ENCODE peak calls at places on chromosome 10, in eight cellular contexts. Z is GM13977, U is astrocyte of the spinal cord, B is AG09309, Q is WTC11, N is chondrocyte, F is psoas muscle, S is glutamatergic neuron. H is an unnamed sample.

GRCh38 chr10:10662720-10663467 is 354.8 kb upstream of the CELF2 start:
- DNase-seq in U (no peak), B (no peak), Q (no peak), Z (no peak), S (no peak), N (no peak), F (no peak), H (no peak)

GRCh38 chr10:125661942-125662515 is 20.9 kb downstream of the TEX36 start:
- DNase-seq in Q (no peak), N (no peak), U (peak; percentile 89), Z (no peak), B (peak; percentile 93), F (no peak), S (no peak), H (peak; percentile 92)

GRCh38 chr10:5817322-5818047 is 4.3 kb upstream of the GDI2 start:
- DNase-seq in N (no peak), Z (peak; percentile 34), Q (no peak), S (no peak), B (no peak), U (no peak), F (no peak), H (no peak)

GRCh38 chr10:98331888-98332287 is 63.9 kb upstream of the LOXL4 start:
- DNase-seq in Z (no peak), Q (peak; percentile 62), N (no peak), S (no peak), B (no peak), F (no peak), U (no peak), H (no peak)

GRCh38 chr10:64430690-64431323 is 909.6 kb downstream of the REEP3 start:
- DNase-seq in B (no peak), F (no peak), Z (no peak), S (peak; percentile 64), U (peak; percentile 1), Q (peak; percentile 68), N (no peak), H (no peak)

GRCh38 chr10:110005716-110006115 is 2.1 kb upstream of the ADD3 start:
- DNase-seq in B (peak; percentile 79), N (no peak), Z (no peak), U (peak; percentile 67), F (peak; percentile 18), Q (no peak), S (peak; percentile 43), H (peak; percentile 82)

GRCh38 chr10:112275512-112276245 is 7.5 kb upstream of the TECTB start:
- DNase-seq in S (no peak), U (no peak), Q (no peak), F (no peak), N (no peak), Z (no peak), B (no peak), H (no peak)

GRCh38 chr10:126041804-126042231 is 145.5 kb downstream of the FANK1 start:
- DNase-seq in U (peak; percentile 55), Q (peak; percentile 34), B (no peak), F (peak; percentile 74), N (no peak), Z (peak; percentile 93), S (peak; percentile 57), H (no peak)

GRCh38 chr10:128823201-128823600 is 643.8 kb upstream of the MGMT start:
- DNase-seq in U (no peak), B (no peak), N (no peak), Z (no peak), S (no peak), F (no peak), Q (no peak), H (no peak)

GRCh38 chr10:95261926-95262325 is 28.9 kb downstream of the PDLIM1 start:
- DNase-seq in F (no peak), S (no peak), Z (no peak), B (no peak), U (no peak), Q (no peak), N (no peak), H (no peak)

GRCh38 chr10:50604049-50604640 is 19.6 kb downstream of the SGMS1 start:
- DNase-seq in N (no peak), Z (no peak), U (no peak), B (no peak), F (no peak), S (no peak), Q (no peak), H (no peak)
- TF ChIP-seq CTCF in N (no peak), Z (no peak), U (no peak), B (no peak), F (no peak), S (no peak), Q (no peak), H (no peak)

GRCh38 chr10:103276941-103277712 is at the start of gene INA:
- DNase-seq in F (no peak), B (no peak), S (peak; percentile 92), Q (peak; percentile 82), Z (peak; percentile 75), U (peak; percentile 29), N (no peak), H (no peak)
- TF ChIP-seq CTCF in F (no peak), B (no peak), S (peak; percentile 20), Q (no peak), Z (peak; percentile 27), U (no peak), N (peak; percentile 36), H (no peak)

GRCh38 chr10:15349133-15349532 is 22.0 kb downstream of the FAM171A1 start:
- DNase-seq in S (no peak), Z (no peak), U (no peak), Q (no peak), F (no peak), B (no peak), N (no peak), H (no peak)

GRCh38 chr10:15352818-15353217 is 18.3 kb downstream of the FAM171A1 start:
- DNase-seq in B (no peak), S (peak; percentile 52), F (no peak), U (no peak), Z (no peak), Q (no peak), N (no peak), H (no peak)

GRCh38 chr10:15351099-15351820 is 19.8 kb downstream of the FAM171A1 start:
- DNase-seq in U (no peak), Z (no peak), B (no peak), S (no peak), Q (no peak), F (no peak), N (no peak), H (no peak)

GRCh38 chr10:15352201-15352600 is 18.9 kb downstream of the FAM171A1 start:
- DNase-seq in Z (no peak), Q (no peak), F (no peak), N (no peak), B (no peak), S (no peak), U (no peak), H (no peak)

GRCh38 chr10:15353471-15353870 is 17.6 kb downstream of the FAM171A1 start:
- DNase-seq in B (no peak), N (no peak), Q (no peak), F (no peak), U (no peak), S (no peak), Z (no peak), H (no peak)
- TF ChIP-seq CTCF in B (no peak), N (no peak), Q (no peak), F (no peak), U (no peak), S (no peak), Z (no peak), H (no peak)

DNA sequence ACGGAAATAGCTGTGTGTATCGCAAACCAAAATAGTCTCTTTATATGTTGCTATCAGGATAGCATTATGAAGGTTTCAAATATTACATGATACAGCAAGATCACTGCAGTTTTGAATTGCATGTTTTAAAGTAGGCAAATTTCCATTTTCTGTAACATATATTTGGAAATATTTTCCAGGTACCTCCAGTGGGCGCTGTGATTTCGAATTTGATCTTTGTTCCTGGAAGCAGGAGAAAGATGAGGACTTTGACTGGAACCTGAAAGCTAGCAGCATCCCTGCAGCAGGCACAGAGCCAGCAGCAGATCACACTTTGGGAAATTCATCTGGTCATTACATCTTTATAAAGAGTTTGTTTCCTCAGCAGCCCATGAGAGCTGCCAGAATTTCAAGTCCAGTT is 299.0 kb downstream of the MALRD1 start:
- DNase-seq in U (no peak), B (no peak), Z (no peak), S (peak; percentile 13), N (no peak), Q (no peak), F (no peak), H (no peak)
- TF ChIP-seq CTCF in U (peak; percentile 37), B (no peak), Z (no peak), S (peak; percentile 28), N (peak; percentile 71), Q (no peak), F (no peak), H (peak; percentile 11)

H was measured in AG09319.